ENCODE peak calls at places on chromosomes 3 and 15, in ten cellular contexts. D is WERI-Rb-1; P is activated T-helper 1 cell treated with anti-CD3 and anti-CD28 coated beads, Interleukin-12 subunit alpha, Interleukin-12 subunit beta, Interleukin-2, Interleukin-4 antibody, amounts not matched to agents 30 ng/mL and 10 ng/mL and 1 ng/mL, durations not matched to agents 14 hours and 24 hours and 36 hours; A is activated effector memory CD4-positive, alpha-beta T cell treated with Interleukin-2 at 50 U/mL for 16 hours; N is activated CD4-positive, alpha-beta T cell treated with anti-CD3 and anti-CD28 coated beads, Interleukin-2, amount 50 U/mL, for 1 hour; T is cerebellar cortex; Y is hepatic stellate cell; E is smooth muscle cell of the brain vasculature; X is stimulated activated CD4-positive, alpha-beta T cell treated with anti-CD3 and anti-CD28 coated beads, Interleukin-12 subunit alpha, Interleukin-12 subunit beta, amount 100 ng/mL, for 4 hours; C is NAMALWA. J is an unnamed sample.

GRCh38 chr3:153284282-153284938 is 122.4 kb downstream of the RAP2B start:
- DNase-seq in D (no peak), P (no peak), A (no peak), N (peak), T (no peak), Y (peak), E (no peak), X (no peak), C (peak), J (no peak)

GRCh38 chr3:77039606-77040553 is at the start of gene ROBO2:
- DNase-seq in D (peak), P (no peak), A (no peak), N (no peak), T (peak), Y (no peak), E (no peak), X (no peak), C (no peak), J (peak)

GRCh38 chr15:51736646-51737537 is 563 bp downstream of the LYSMD2 start:
- DNase-seq in D (peak), P (peak), A (peak), N (peak), T (peak), Y (peak), E (no peak), X (peak), C (peak), J (peak)

GRCh38 chr3:31957106-31957505 is 24.0 kb downstream of the OSBPL10 start:
- DNase-seq in D (no peak), P (no peak), A (no peak), N (no peak), T (no peak), Y (no peak), E (no peak), X (no peak), C (no peak), J (no peak)

GRCh38 chr3:64399205-64399800 is 174.0 kb upstream of the PRICKLE2 start:
- DNase-seq in D (peak), P (no peak), A (no peak), N (no peak), T (peak), Y (peak), E (peak), X (no peak), C (peak), J (peak)

GRCh38 chr3:193190387-193190786 is 50.6 kb upstream of the PLAAT1 start:
- DNase-seq in D (peak), P (no peak), A (no peak), N (no peak), T (peak), Y (no peak), E (no peak), X (no peak), C (peak), J (peak)

GRCh38 chr15:96115642-96116041 is 214.9 kb upstream of the NR2F2 start:
- DNase-seq in D (no peak), P (no peak), A (no peak), N (no peak), T (no peak), Y (peak), E (no peak), X (no peak), C (no peak), J (no peak)

GRCh38 chr3:172156309-172156998 is 117.1 kb downstream of the FNDC3B start:
- DNase-seq in D (no peak), P (no peak), A (no peak), N (no peak), T (peak), Y (no peak), E (no peak), X (no peak), C (no peak), J (no peak)

GRCh38 chr3:133478624-133479023 is 78.8 kb downstream of the BFSP2 start:
- DNase-seq in D (no peak), P (no peak), A (no peak), N (no peak), T (no peak), Y (no peak), E (no peak), X (no peak), C (peak), J (no peak)

GRCh38 chr15:32651229-32651837 is 9.8 kb downstream of the SCG5 start:
- DNase-seq in D (peak), P (peak), A (peak), N (peak), T (peak), Y (peak), E (no peak), X (peak), C (peak), J (peak)

GRCh38 chr15:56978898-56979662 is 60.6 kb downstream of the TCF12 start:
- DNase-seq in D (no peak), P (no peak), A (no peak), N (no peak), T (no peak), Y (no peak), E (no peak), X (no peak), C (no peak), J (no peak)

GRCh38 chr15:63843901-63844317 is 10.2 kb upstream of the HERC1 start:
- DNase-seq in D (no peak), P (no peak), A (no peak), N (no peak), T (no peak), Y (peak), E (no peak), X (no peak), C (no peak), J (no peak)

GRCh38 chr3:123635220-123635619 is 50.4 kb upstream of the HACD2 start:
- DNase-seq in D (no peak), P (no peak), A (no peak), N (no peak), T (no peak), Y (no peak), E (no peak), X (no peak), C (no peak), J (no peak)

GRCh38 chr3:186425788-186426730 is 64.0 kb upstream of the DGKG start:
- DNase-seq in D (peak), P (no peak), A (no peak), N (no peak), T (no peak), Y (peak), E (no peak), X (no peak), C (peak), J (no peak)

GRCh38 chr15:95017950-95018349 is 786.6 kb downstream of the MCTP2 start:
- DNase-seq in D (no peak), P (no peak), A (no peak), N (no peak), T (no peak), Y (no peak), E (no peak), X (no peak), C (no peak), J (no peak)

GRCh38 chr3:168071535-168071934 is 24.2 kb downstream of the GOLIM4 start:
- DNase-seq in D (no peak), P (no peak), A (no peak), N (no peak), T (no peak), Y (peak), E (no peak), X (no peak), C (no peak), J (no peak)

GRCh38 chr3:147370316-147370715 is 36.0 kb downstream of the ZIC4 start:
- DNase-seq in D (no peak), P (no peak), A (no peak), N (no peak), T (peak), Y (no peak), E (no peak), X (no peak), C (no peak), J (no peak)

GRCh38 chr15:100373037-100373896 is 31.5 kb upstream of the ADAMTS17 start:
- DNase-seq in D (peak), P (no peak), A (no peak), N (no peak), T (no peak), Y (no peak), E (no peak), X (no peak), C (no peak), J (no peak)

GRCh38 chr3:108234387-108234957 is 12.2 kb upstream of the IFT57 start:
- DNase-seq in D (peak), P (no peak), A (no peak), N (no peak), T (no peak), Y (no peak), E (no peak), X (no peak), C (no peak), J (no peak)

GRCh38 chr15:72112111-72112510 is 5.8 kb downstream of the MYO9A start:
- DNase-seq in D (no peak), P (no peak), A (no peak), N (no peak), T (no peak), Y (no peak), E (no peak), X (no peak), C (no peak), J (no peak)

GRCh38 chr3:32026583-32026982 is 45.0 kb downstream of the ZNF860 start:
- DNase-seq in D (no peak), P (no peak), A (no peak), N (no peak), T (no peak), Y (no peak), E (no peak), X (no peak), C (peak), J (no peak)

GRCh38 chr3:42556089-42556632 is 25.6 kb downstream of the SEC22C start:
- DNase-seq in D (peak), P (peak), A (peak), N (peak), T (peak), Y (no peak), E (no peak), X (no peak), C (no peak), J (no peak)

GRCh38 chr3:64266065-64266874 is 41.0 kb upstream of the PRICKLE2 start:
- DNase-seq in D (no peak), P (no peak), A (no peak), N (no peak), T (no peak), Y (peak), E (peak), X (no peak), C (no peak), J (no peak)

GRCh38 chr3:42505849-42506410 is 3.5 kb downstream of the VIPR1 start:
- DNase-seq in D (peak), P (no peak), A (no peak), N (no peak), T (no peak), Y (no peak), E (no peak), X (no peak), C (no peak), J (no peak)

GRCh38 chr3:7086417-7086816 is 225.5 kb downstream of the GRM7 start:
- DNase-seq in D (no peak), P (no peak), A (no peak), N (no peak), T (no peak), Y (no peak), E (no peak), X (no peak), C (no peak), J (no peak)

GRCh38 chr3:195543642-195544536 is 764 bp upstream of the PPP1R2 start:
- DNase-seq in D (peak), P (no peak), A (no peak), N (no peak), T (peak), Y (no peak), E (no peak), X (no peak), C (peak), J (no peak)

GRCh38 chr3:189947948-189948723 is 172.6 kb downstream of the P3H2 start:
- DNase-seq in D (no peak), P (no peak), A (no peak), N (no peak), T (peak), Y (no peak), E (peak), X (no peak), C (peak), J (no peak)

GRCh38 chr15:71596672-71597071 is 213.7 kb upstream of the NR2E3 start:
- DNase-seq in D (no peak), P (no peak), A (no peak), N (no peak), T (peak), Y (peak), E (no peak), X (no peak), C (no peak), J (no peak)

GRCh38 chr3:155619118-155619915 is 125.6 kb downstream of the PLCH1 start:
- DNase-seq in D (no peak), P (no peak), A (no peak), N (no peak), T (no peak), Y (no peak), E (no peak), X (no peak), C (no peak), J (no peak)